ENCODE peak calls at places on chromosomes 11 and 22, in eight cellular contexts. T is stimulated activated CD4-positive, alpha-beta T cell treated with anti-CD3 and anti-CD28 coated beads, Interleukin-12 subunit alpha, Interleukin-12 subunit beta, amount 100 ng/mL, for 48 hours; Y is lung; V is T-cell; P is astrocyte of the spinal cord; S is AG08395; J is NCI-H1417 treated with DMSO at 0.1 percent for 48 hours; F is NCI-H2107. X is an unnamed sample.

GRCh38 chr11:57598831-57599155 is 1.3 kb downstream of the SERPING1 start:
- DNase-seq in Y (no peak), P (no peak), S (peak), T (no peak), V (no peak), J (no peak), F (no peak), X (no peak)

GRCh38 chr11:131370090-131370751 is at the start of gene NTM:
- DNase-seq in S (peak), P (peak), Y (peak), V (no peak), T (no peak), J (no peak), F (no peak), X (no peak)

GRCh38 chr22:23938328-23939016 is 22.5 kb downstream of the GSTT2B start:
- DNase-seq in Y (no peak), V (no peak), T (no peak), S (no peak), F (no peak), J (no peak), P (no peak), X (no peak)

GRCh38 chr22:32286290-32286840 is 31.2 kb upstream of the SLC5A4 start:
- DNase-seq in J (no peak), Y (no peak), T (no peak), F (no peak), S (no peak), V (no peak), P (no peak), X (no peak)

GRCh38 chr11:95736268-95737208 is 53.0 kb downstream of the FAM76B start:
- DNase-seq in S (no peak), F (no peak), T (no peak), J (no peak), P (no peak), Y (no peak), V (no peak), X (no peak)

GRCh38 chr11:125165111-125165663 is 636 bp downstream of the PKNOX2 start:
- DNase-seq in F (no peak), T (no peak), Y (no peak), J (no peak), S (peak), P (peak), V (no peak), X (no peak)

GRCh38 chr11:12008790-12009616 is 577 bp upstream of the DKK3 start:
- DNase-seq in J (no peak), S (peak), F (no peak), V (no peak), Y (no peak), T (no peak), P (peak), X (no peak)

GRCh38 chr22:40855104-40855959 is 1.1 kb downstream of the ST13 start:
- DNase-seq in F (no peak), P (no peak), V (no peak), S (no peak), Y (no peak), T (no peak), J (no peak), X (peak)

GRCh38 chr22:25419247-25420113 is 145.0 kb upstream of the GRK3 start:
- DNase-seq in V (no peak), S (no peak), P (no peak), F (no peak), J (no peak), T (no peak), Y (peak), X (no peak)